ENCODE peak calls at places on chromosomes 3 and 15, in five cellular contexts. K is IMR-90, J is esophagus muscularis mucosa, U is right lobe of liver, I is GM12892. F is an unnamed sample.
A peak's percentile ranks its signal among the peaks of the same experiment; 100 is the strongest.

GRCh38 chr3:193941486-193941885 is 194.5 kb upstream of the HES1 start:
- DNase-seq in K (no peak), U (no peak), J (no peak), I (no peak), F (no peak)

GRCh38 chr3:182725372-182726251 is 67.7 kb upstream of the ATP11B start:
- DNase-seq in U (no peak), I (no peak), J (no peak), K (no peak), F (no peak)

GRCh38 chr3:121175083-121175482 is 267.1 kb downstream of the STXBP5L start:
- DNase-seq in K (no peak), U (no peak), I (no peak), J (no peak), F (no peak)

GRCh38 chr15:25339431-25339830 is 99.4 kb downstream of the UBE3A start:
- DNase-seq in J (no peak), U (no peak), K (no peak), I (no peak), F (no peak)

GRCh38 chr3:190497809-190498208 is 16.1 kb upstream of the IL1RAP start:
- DNase-seq in I (no peak), K (no peak), J (no peak), U (no peak), F (no peak)

GRCh38 chr3:46935168-46935858 is 41.2 kb downstream of the CCDC12 start:
- DNase-seq in J (no peak), K (peak; percentile 96), I (no peak), U (peak; percentile 83), F (peak; percentile 79)

GRCh38 chr3:50474717-50475116 is 28.7 kb downstream of the CACNA2D2 start:
- DNase-seq in J (no peak), I (no peak), U (no peak), K (peak; percentile 41), F (no peak)

GRCh38 chr3:175940243-175940642 is 1081.1 kb downstream of the NAALADL2 start:
- DNase-seq in J (no peak), I (no peak), K (peak; percentile 46), U (no peak), F (no peak)

GRCh38 chr3:57961828-57962447 is 46.3 kb upstream of the FLNB start:
- DNase-seq in U (no peak), K (peak; percentile 61), J (no peak), I (no peak), F (peak; percentile 48)

GRCh38 chr15:43204016-43204901 is 16.6 kb downstream of the EPB42 start:
- DNase-seq in I (no peak), J (peak; percentile 72), U (peak; percentile 54), K (peak; percentile 75), F (peak; percentile 67)

GRCh38 chr3:179430277-179430870 is 20.9 kb downstream of the GNB4 start:
- DNase-seq in U (no peak), J (no peak), I (no peak), K (no peak), F (no peak)

GRCh38 chr3:45497963-45498362 is 96.6 kb upstream of the LIMD1 start:
- DNase-seq in K (no peak), U (no peak), J (no peak), I (no peak), F (no peak)

GRCh38 chr3:14179114-14179465 is 473 bp downstream of the LSM3 start:
- DNase-seq in K (no peak), U (no peak), J (no peak), I (no peak), F (peak; percentile 68)

GRCh38 chr3:31880482-31881078 is 100.5 kb downstream of the OSBPL10 start:
- DNase-seq in J (no peak), U (no peak), I (no peak), K (no peak), F (no peak)

GRCh38 chr15:89199734-89200133 is 21.6 kb downstream of the RLBP1 start:
- DNase-seq in I (no peak), J (no peak), K (no peak), U (no peak), F (no peak)

GRCh38 chr3:11521167-11521566 is 122.5 kb downstream of the VGLL4 start:
- DNase-seq in I (no peak), J (no peak), K (no peak), U (no peak), F (no peak)

GRCh38 chr15:73800662-73801345 is 47.7 kb upstream of the INSYN1 start:
- DNase-seq in U (no peak), I (no peak), J (no peak), K (peak; percentile 87), F (no peak)

GRCh38 chr15:58583171-58583908 is 151.5 kb downstream of the LIPC start:
- DNase-seq in J (no peak), I (no peak), K (no peak), U (no peak), F (no peak)

GRCh38 chr15:73190189-73190601 is 137.9 kb downstream of the NEO1 start:
- DNase-seq in J (no peak), K (peak; percentile 18), I (no peak), U (no peak), F (peak; percentile 74)

GRCh38 chr3:8336456-8336855 is 165.2 kb upstream of the LMCD1 start:
- DNase-seq in K (no peak), U (no peak), I (no peak), J (no peak), F (peak; percentile 15)

GRCh38 chr3:78148986-78149717 is 1109.3 kb downstream of the ROBO2 start:
- DNase-seq in J (no peak), I (no peak), K (peak; percentile 43), U (no peak), F (no peak)

GRCh38 chr3:177810162-177810623 is 612.9 kb upstream of the TBL1XR1 start:
- DNase-seq in J (no peak), U (no peak), K (peak; percentile 95), I (no peak), F (no peak)

GRCh38 chr15:51129513-51130197 is 34.9 kb upstream of the TNFAIP8L3 start:
- DNase-seq in K (no peak), J (no peak), I (no peak), U (no peak), F (no peak)

GRCh38 chr3:135994708-135995335 is 29.3 kb downstream of the PPP2R3A start:
- DNase-seq in I (no peak), J (no peak), U (no peak), K (no peak), F (peak; percentile 9)

GRCh38 chr3:127427666-127428065 is 139.8 kb upstream of the PRR20G start:
- DNase-seq in K (no peak), U (no peak), I (no peak), J (no peak), F (no peak)

GRCh38 chr3:195123196-195123805 is 147.7 kb downstream of the XXYLT1 start:
- DNase-seq in I (no peak), J (no peak), U (no peak), K (peak; percentile 32), F (no peak)

GRCh38 chr3:59161048-59161447 is 111.2 kb upstream of the CFAP20DC start:
- DNase-seq in J (no peak), I (no peak), U (no peak), K (no peak), F (no peak)

GRCh38 chr15:22808761-22809280 is 22.4 kb downstream of the NIPA1 start:
- DNase-seq in K (no peak), U (no peak), I (no peak), J (no peak), F (no peak)
- TF ChIP-seq POLR2A in K (no peak), U (no peak), I (no peak), J (no peak), F (no peak)

GRCh38 chr15:96340348-96340610 is 9.8 kb downstream of the NR2F2 start:
- DNase-seq in K (no peak), J (no peak), I (no peak), U (no peak), F (no peak)

GRCh38 chr15:96342611-96343528 is 12.4 kb downstream of the NR2F2 start:
- DNase-seq in K (no peak), I (no peak), J (no peak), U (no peak), F (no peak)

GRCh38 chr15:96342143-96342466 is 11.6 kb downstream of the NR2F2 start:
- DNase-seq in K (no peak), J (peak; percentile 62), I (no peak), U (no peak), F (no peak)

GRCh38 chr15:96340611-96341464 is 10.3 kb downstream of the NR2F2 start:
- DNase-seq in J (peak; percentile 89), U (no peak), I (no peak), K (peak; percentile 73), F (no peak)

GRCh38 chr15:96341465-96342142 is 11.1 kb downstream of the NR2F2 start:
- DNase-seq in K (no peak), I (no peak), J (peak; percentile 82), U (no peak), F (no peak)
- TF ChIP-seq POLR2A in K (no peak), I (no peak), J (no peak), U (no peak), F (no peak)

GRCh38 chr3:188583476-188584161 is 429.7 kb downstream of the LPP start:
- DNase-seq in I (no peak), J (no peak), K (peak; percentile 29), U (peak; percentile 31), F (no peak)

GRCh38 chr3:188581791-188582190 is 427.8 kb downstream of the LPP start:
- DNase-seq in I (no peak), U (no peak), K (no peak), J (no peak), F (no peak)

GRCh38 chr3:188578579-188579363 is 424.8 kb downstream of the LPP start:
- DNase-seq in K (peak; percentile 91), J (peak; percentile 93), U (peak; percentile 32), I (no peak), F (no peak)

GRCh38 chr3:188584162-188584529 is 430.2 kb downstream of the LPP start:
- DNase-seq in K (peak; percentile 80), U (no peak), J (no peak), I (no peak), F (peak; percentile 61)

GRCh38 chr3:188581365-188581764 is 427.4 kb downstream of the LPP start:
- DNase-seq in I (no peak), K (no peak), J (no peak), U (no peak), F (no peak)
- TF ChIP-seq POLR2A in I (no peak), K (no peak), J (no peak), U (peak; percentile 12), F (no peak)

DNA sequence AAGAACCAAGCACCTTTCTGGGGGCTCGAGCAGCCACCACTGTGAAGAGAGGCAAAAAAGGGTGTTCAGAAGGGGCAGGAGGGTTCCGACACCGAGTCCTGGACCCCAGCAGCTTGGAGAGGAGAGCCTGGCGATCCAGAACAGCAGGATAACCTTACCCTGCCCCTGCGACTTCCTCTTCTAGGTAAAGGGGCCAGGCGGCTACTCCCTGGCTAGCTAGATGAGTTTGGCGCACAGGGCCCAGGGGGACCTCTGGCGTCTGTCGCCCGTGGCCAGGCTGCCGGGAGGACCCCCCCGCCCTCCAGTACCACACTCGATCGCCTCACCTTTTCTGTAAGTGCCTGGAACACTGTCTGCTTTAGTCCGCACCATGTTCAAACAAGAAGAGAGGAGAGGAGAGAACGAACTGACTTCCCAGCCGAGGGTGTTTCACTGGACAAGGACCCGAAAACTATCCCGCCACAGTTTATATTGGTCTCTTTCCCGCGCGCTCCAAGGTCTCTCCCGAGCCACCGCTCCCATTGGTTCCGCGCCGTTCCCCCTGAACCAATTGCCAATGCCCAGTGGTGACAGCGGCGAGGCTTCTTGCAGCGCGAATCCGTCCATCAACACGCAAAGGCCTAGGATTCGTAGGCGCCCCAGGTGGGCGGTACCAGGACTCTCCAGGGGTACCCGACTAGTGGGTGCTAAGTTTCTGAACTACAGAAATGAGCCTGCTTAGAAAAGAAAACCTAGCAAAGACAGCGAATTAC is at the start of gene PCLAF:
- DNase-seq in K (peak; percentile 94), I (peak; percentile 89), J (peak; percentile 97), U (peak; percentile 94), F (peak; percentile 97)
- TF ChIP-seq POLR2A in K (peak; percentile 82), I (peak; percentile 90), J (no peak), U (no peak), F (peak; percentile 98)